ENCODE peak calls at places on chromosomes 2 and 18, in ten cellular contexts. C is fibroblast of mammary gland, A is AG04450, G is choroid plexus epithelial cell, O is psoas muscle, F is GM12865, E is upper lobe of right lung, B is sigmoid colon, N is epithelial cell of esophagus, T is brain microvascular endothelial cell. P is an unnamed sample.
A peak's percentile ranks its signal among the peaks of the same experiment; 100 is the strongest.

GRCh38 chr2:4903676-4904348 is 788.4 kb upstream of the SOX11 start:
- DNase-seq in C (no peak), A (no peak), G (no peak), O (no peak), F (no peak), E (no peak), B (no peak), N (no peak), T (no peak), P (no peak)

GRCh38 chr2:129720360-129720759 is 259.1 kb upstream of the RAB6C start:
- DNase-seq in C (no peak), A (no peak), G (no peak), O (no peak), F (no peak), E (no peak), B (no peak), N (no peak), T (no peak), P (no peak)

GRCh38 chr2:52960891-52961290 is 806.7 kb upstream of the CHAC2 start:
- DNase-seq in C (no peak), A (no peak), G (no peak), O (no peak), F (no peak), E (no peak), B (no peak), N (no peak), T (no peak), P (no peak)

GRCh38 chr18:57898506-57899124 is 95.5 kb upstream of the ATP8B1 start:
- DNase-seq in C (peak; percentile 92), A (peak; percentile 81), G (peak; percentile 75), O (no peak), F (no peak), E (no peak), B (no peak), N (peak; percentile 82), T (no peak), P (no peak)

GRCh38 chr2:102848366-102848839 is 86.6 kb downstream of the TMEM182 start:
- DNase-seq in C (peak; percentile 50), A (no peak), G (peak; percentile 42), O (peak; percentile 79), F (peak; percentile 8), E (peak; percentile 89), B (peak; percentile 76), N (peak; percentile 50), T (peak; percentile 36), P (peak; percentile 76)

GRCh38 chr18:56716692-56717146 is 65.6 kb downstream of the WDR7 start:
- DNase-seq in C (no peak), A (no peak), G (no peak), O (no peak), F (peak; percentile 21), E (no peak), B (no peak), N (no peak), T (no peak), P (no peak)

GRCh38 chr2:47568164-47568861 is 165.4 kb downstream of the MSH2 start:
- DNase-seq in C (no peak), A (no peak), G (no peak), O (no peak), F (no peak), E (no peak), B (no peak), N (no peak), T (no peak), P (no peak)

GRCh38 chr2:142596334-142597088 is 281.0 kb upstream of the KYNU start:
- DNase-seq in C (no peak), A (no peak), G (peak; percentile 81), O (no peak), F (no peak), E (no peak), B (no peak), N (peak; percentile 34), T (peak; percentile 7), P (no peak)

GRCh38 chr2:220703279-220703678 is 868.8 kb downstream of the EPHA4 start:
- DNase-seq in C (no peak), A (no peak), G (peak; percentile 37), O (no peak), F (no peak), E (no peak), B (no peak), N (no peak), T (no peak), P (no peak)

GRCh38 chr2:23705771-23706612 is 220.9 kb downstream of the ATAD2B start:
- DNase-seq in C (no peak), A (no peak), G (no peak), O (no peak), F (no peak), E (no peak), B (no peak), N (no peak), T (no peak), P (no peak)

GRCh38 chr2:54629914-54630609 is 93.4 kb upstream of the EML6 start:
- DNase-seq in C (peak; percentile 78), A (no peak), G (peak; percentile 57), O (peak; percentile 80), F (peak; percentile 53), E (peak; percentile 71), B (no peak), N (peak; percentile 81), T (peak; percentile 72), P (no peak)

GRCh38 chr2:204268458-204268857 is 276.8 kb upstream of the PARD3B start:
- DNase-seq in C (no peak), A (no peak), G (peak; percentile 13), O (no peak), F (no peak), E (no peak), B (no peak), N (no peak), T (no peak), P (no peak)
- TF ChIP-seq CTCF in C (no peak), A (no peak), G (peak; percentile 20), O (no peak), F (no peak), E (no peak), B (no peak), N (no peak), T (no peak), P (peak; percentile 22)

GRCh38 chr2:236403811-236404210 is 139.6 kb upstream of the ASB18 start:
- DNase-seq in C (no peak), A (no peak), G (no peak), O (no peak), F (no peak), E (no peak), B (no peak), N (no peak), T (no peak), P (no peak)
- TF ChIP-seq CTCF in C (no peak), A (no peak), G (no peak), O (no peak), F (no peak), E (no peak), B (no peak), N (no peak), T (no peak), P (no peak)

GRCh38 chr18:63848159-63848558 is 39.3 kb upstream of the SERPINB2 start:
- DNase-seq in C (peak; percentile 77), A (peak; percentile 37), G (peak; percentile 84), O (no peak), F (peak; percentile 67), E (no peak), B (no peak), N (peak; percentile 84), T (peak; percentile 46), P (no peak)

GRCh38 chr18:63850636-63851035 is 36.9 kb upstream of the SERPINB2 start:
- DNase-seq in C (no peak), A (no peak), G (no peak), O (no peak), F (no peak), E (no peak), B (no peak), N (peak; percentile 78), T (no peak), P (no peak)

GRCh38 chr18:63844254-63844653 is 43.3 kb upstream of the SERPINB2 start:
- DNase-seq in C (peak; percentile 68), A (no peak), G (peak; percentile 77), O (no peak), F (peak; percentile 52), E (no peak), B (no peak), N (peak; percentile 66), T (peak; percentile 32), P (no peak)

DNA sequence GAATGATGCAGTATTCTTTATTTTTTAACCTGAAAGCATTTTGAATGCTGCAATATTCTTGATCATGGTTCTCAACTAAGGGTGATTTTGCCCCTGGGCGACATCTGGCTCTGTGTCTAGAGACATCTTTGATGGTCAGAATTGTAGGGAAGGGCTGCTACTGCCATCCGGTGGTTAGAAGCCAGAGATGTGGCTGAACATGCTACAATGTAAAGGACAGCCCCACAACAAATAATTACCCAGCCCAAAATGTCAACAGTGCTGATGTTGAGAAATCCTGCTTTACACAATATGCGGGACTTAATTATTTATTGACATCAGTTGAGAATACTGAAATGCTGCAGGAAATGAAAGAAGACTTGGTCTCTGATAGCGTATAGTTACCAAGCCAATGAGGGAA is 37.5 kb upstream of the SERPINB2 start:
- DNase-seq in C (peak; percentile 51), A (no peak), G (peak; percentile 51), O (no peak), F (peak; percentile 41), E (no peak), B (no peak), N (peak; percentile 84), T (peak; percentile 53), P (no peak)
- TF ChIP-seq CTCF in C (peak; percentile 59), A (peak; percentile 73), G (peak; percentile 79), O (no peak), F (peak; percentile 28), E (peak; percentile 18), B (no peak), N (peak; percentile 80), T (peak; percentile 83), P (peak; percentile 71)

GRCh38 chr2:18889565-18890332 is 300.4 kb upstream of the NT5C1B start:
- DNase-seq in C (peak; percentile 56), A (no peak), G (no peak), O (no peak), F (no peak), E (no peak), B (peak; percentile 70), N (no peak), T (no peak), P (no peak)

GRCh38 chr2:18885457-18885856 is 296.1 kb upstream of the NT5C1B start:
- DNase-seq in C (no peak), A (no peak), G (no peak), O (no peak), F (no peak), E (no peak), B (no peak), N (no peak), T (no peak), P (no peak)

DNA sequence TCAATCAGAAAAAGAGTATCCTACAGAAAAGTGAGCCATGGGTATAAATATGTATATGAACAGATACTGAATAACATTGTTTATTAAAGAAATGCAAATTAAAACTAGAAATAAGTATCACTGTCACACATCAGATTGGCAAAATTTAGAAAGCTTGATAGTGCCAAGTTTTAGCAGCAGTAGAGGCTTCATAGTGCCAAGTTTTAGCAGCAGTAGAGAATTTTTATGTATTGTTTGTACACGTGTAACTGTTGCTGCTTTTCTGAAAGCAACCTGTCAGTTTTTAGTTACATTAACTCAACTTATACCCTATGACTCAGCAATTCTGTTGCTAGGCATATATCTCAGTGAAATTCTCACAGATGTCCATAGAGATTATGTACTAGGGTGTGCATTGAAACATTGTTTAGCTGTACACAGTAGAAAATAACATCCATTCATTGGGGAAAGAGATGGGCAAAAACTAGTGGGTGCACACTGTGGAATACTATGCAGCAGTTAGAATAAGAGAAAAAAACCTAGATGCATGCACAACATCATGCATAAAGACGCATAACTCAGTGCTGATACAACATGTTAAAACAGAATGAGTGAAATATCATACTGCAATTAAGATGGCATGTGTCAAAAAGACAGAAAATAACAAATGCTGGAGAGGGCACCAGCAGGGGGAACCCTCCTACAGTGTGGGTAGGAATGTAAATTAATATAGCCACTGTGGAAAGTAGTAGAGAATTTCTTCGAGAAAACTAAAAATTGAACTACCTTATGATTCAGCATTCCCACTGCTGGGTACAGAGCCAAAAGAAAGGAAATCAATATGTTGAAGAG is 294.5 kb upstream of the NT5C1B start:
- DNase-seq in C (peak; percentile 53), A (no peak), G (peak; percentile 55), O (no peak), F (peak; percentile 38), E (no peak), B (no peak), N (peak; percentile 59), T (peak; percentile 20), P (no peak)
- TF ChIP-seq CTCF in C (peak; percentile 62), A (peak; percentile 35), G (peak; percentile 65), O (no peak), F (peak; percentile 40), E (peak; percentile 47), B (no peak), N (peak; percentile 54), T (peak; percentile 66), P (no peak)